ENCODE peak calls at places on chromosome 19, in nine cellular contexts. C, Z, M, F, G, W, R, X and D are unnamed samples.

GRCh38 chr19:53982056-53982455 is 9.4 kb upstream of the CACNG6 start:
- DNase-seq in C (no peak), Z (no peak), M (no peak), F (no peak), G (no peak), W (peak; percentile 26), R (no peak), X (no peak), D (no peak)

GRCh38 chr19:10086904-10087256 is 763 bp downstream of the SHFL start:
- DNase-seq in C (no peak), Z (peak; percentile 68), M (peak; percentile 16), F (no peak), G (no peak), W (peak; percentile 27), R (no peak), X (no peak), D (peak; percentile 50)

GRCh38 chr19:49558591-49558990 is 21.8 kb downstream of the NOSIP start:
- DNase-seq in C (no peak), Z (no peak), M (no peak), F (no peak), G (no peak), W (no peak), R (no peak), X (no peak), D (no peak)

GRCh38 chr19:19342086-19343015 is 21.7 kb downstream of the MAU2 start:
- DNase-seq in C (no peak), Z (no peak), M (no peak), F (peak; percentile 76), G (no peak), W (peak; percentile 46), R (no peak), X (peak; percentile 43), D (no peak)

GRCh38 chr19:16233836-16234551 is 36.3 kb downstream of the AP1M1 start:
- DNase-seq in C (no peak), Z (no peak), M (no peak), F (no peak), G (no peak), W (no peak), R (no peak), X (no peak), D (no peak)

GRCh38 chr19:10514211-10515145 is 2.8 kb downstream of the S1PR5 start:
- DNase-seq in C (no peak), Z (peak; percentile 40), M (no peak), F (no peak), G (no peak), W (no peak), R (no peak), X (no peak), D (peak; percentile 46)

GRCh38 chr19:17358395-17358794 is 18.7 kb downstream of the PLVAP start:
- DNase-seq in C (no peak), Z (no peak), M (no peak), F (no peak), G (no peak), W (peak; percentile 24), R (no peak), X (peak; percentile 62), D (no peak)

GRCh38 chr19:3796358-3796757 is 10.2 kb upstream of the MATK start:
- DNase-seq in C (no peak), Z (no peak), M (no peak), F (no peak), G (no peak), W (no peak), R (no peak), X (no peak), D (no peak)

GRCh38 chr19:5967571-5967970 is 10.4 kb downstream of the RANBP3 start:
- DNase-seq in C (no peak), Z (no peak), M (no peak), F (no peak), G (no peak), W (no peak), R (no peak), X (no peak), D (no peak)

GRCh38 chr19:10670187-10670586 is 16.0 kb downstream of the ILF3 start:
- DNase-seq in C (peak; percentile 38), Z (no peak), M (no peak), F (no peak), G (peak; percentile 49), W (no peak), R (no peak), X (no peak), D (no peak)

GRCh38 chr19:7251502-7251901 is 42.7 kb downstream of the INSR start:
- DNase-seq in C (no peak), Z (no peak), M (no peak), F (no peak), G (no peak), W (no peak), R (no peak), X (no peak), D (no peak)

GRCh38 chr19:11288349-11288748 is 7.6 kb upstream of the TSPAN16 start:
- DNase-seq in C (no peak), Z (no peak), M (no peak), F (no peak), G (no peak), W (no peak), R (no peak), X (peak; percentile 26), D (no peak)

GRCh38 chr19:37957176-37957575 is 50.2 kb downstream of the SIPA1L3 start:
- DNase-seq in C (no peak), Z (no peak), M (no peak), F (no peak), G (no peak), W (no peak), R (no peak), X (no peak), D (no peak)

GRCh38 chr19:4227771-4228170 is 1.6 kb upstream of the EBI3 start:
- DNase-seq in C (no peak), Z (no peak), M (no peak), F (no peak), G (no peak), W (no peak), R (no peak), X (no peak), D (no peak)

GRCh38 chr19:10353793-10354391 is 14.5 kb upstream of the ICAM3 start:
- DNase-seq in C (no peak), Z (no peak), M (peak; percentile 9), F (no peak), G (no peak), W (no peak), R (no peak), X (no peak), D (peak; percentile 42)

GRCh38 chr19:14115761-14116160 is 1.8 kb downstream of the PRKACA start:
- DNase-seq in C (no peak), Z (no peak), M (no peak), F (no peak), G (no peak), W (no peak), R (no peak), X (no peak), D (no peak)

GRCh38 chr19:15551183-15552004 is 43.1 kb downstream of the CYP4F22 start:
- DNase-seq in C (no peak), Z (peak; percentile 45), M (peak; percentile 68), F (peak; percentile 40), G (no peak), W (peak; percentile 31), R (no peak), X (no peak), D (peak; percentile 76)

GRCh38 chr19:38463365-38463764 is 29.9 kb downstream of the RYR1 start:
- DNase-seq in C (no peak), Z (no peak), M (no peak), F (no peak), G (no peak), W (no peak), R (no peak), X (no peak), D (no peak)